ENCODE peak calls at places on chromosomes 3 and 15, in four cellular contexts. A is right lobe of liver, Q is HCT116, H is lower lobe of right lung. W is an unnamed sample.
A peak's percentile ranks its signal among the peaks of the same experiment; 100 is the strongest.

GRCh38 chr3:5607581-5607980 is 420.1 kb downstream of the EDEM1 start:
- ATAC-seq in Q (no peak), A (no peak), H (no peak), W (no peak)

GRCh38 chr3:139975592-139976360 is 40.8 kb downstream of the CLSTN2 start:
- ATAC-seq in H (no peak), Q (no peak), A (no peak), W (no peak)

GRCh38 chr3:71119171-71119570 is 464.4 kb downstream of the FOXP1 start:
- ATAC-seq in Q (no peak), H (peak; percentile 52), A (no peak), W (no peak)

GRCh38 chr15:58568157-58568571 is 136.4 kb downstream of the LIPC start:
- ATAC-seq in H (no peak), A (peak; percentile 69), Q (no peak), W (peak; percentile 34)

GRCh38 chr15:59028387-59028955 is 41.0 kb downstream of the RNF111 start:
- ATAC-seq in A (no peak), Q (no peak), H (no peak), W (no peak)

GRCh38 chr3:157073810-157074209 is 86.1 kb downstream of the CCNL1 start:
- ATAC-seq in A (no peak), H (no peak), Q (no peak), W (no peak)

GRCh38 chr3:21893250-21893649 is 142.2 kb upstream of the ZNF385D start:
- ATAC-seq in Q (no peak), A (no peak), H (no peak), W (no peak)

GRCh38 chr3:23706116-23706515 is 99.6 kb upstream of the UBE2E1 start:
- ATAC-seq in A (no peak), Q (no peak), H (no peak), W (no peak)

GRCh38 chr15:76206325-76206976 is 104.8 kb downstream of the ETFA start:
- ATAC-seq in H (no peak), Q (peak; percentile 10), A (peak; percentile 86), W (no peak)

GRCh38 chr3:11245827-11246662 is 26.2 kb upstream of the ATG7 start:
- ATAC-seq in Q (peak; percentile 62), A (no peak), H (no peak), W (no peak)

GRCh38 chr3:171561601-171562323 is 101.6 kb upstream of the TNIK start:
- ATAC-seq in Q (no peak), A (no peak), H (no peak), W (no peak)

GRCh38 chr3:45980229-45980813 is 15.3 kb downstream of the FYCO1 start:
- ATAC-seq in H (no peak), A (no peak), Q (no peak), W (no peak)

GRCh38 chr3:67362686-67363085 is 291.7 kb downstream of the SUCLG2 start:
- ATAC-seq in A (no peak), Q (peak; percentile 46), H (no peak), W (no peak)

GRCh38 chr3:67940200-67940952 is 286.0 kb upstream of the SUCLG2 start:
- ATAC-seq in H (peak; percentile 68), Q (no peak), A (peak; percentile 91), W (peak; percentile 39)

GRCh38 chr3:29392625-29393388 is 111.9 kb downstream of the RBMS3 start:
- ATAC-seq in Q (no peak), A (no peak), H (no peak), W (no peak)

GRCh38 chr3:133426721-133427120 is 26.9 kb downstream of the BFSP2 start:
- ATAC-seq in H (no peak), Q (no peak), A (no peak), W (no peak)

GRCh38 chr3:194937751-194938358 is 252.2 kb downstream of the FAM43A start:
- ATAC-seq in A (no peak), H (no peak), Q (no peak), W (no peak)

GRCh38 chr15:77384086-77384485 is 35.8 kb downstream of the PEAK1 start:
- ATAC-seq in Q (no peak), H (no peak), A (no peak), W (no peak)

GRCh38 chr15:80840173-80841130 is 61.3 kb downstream of the CEMIP start:
- ATAC-seq in H (no peak), A (no peak), Q (no peak), W (no peak)

GRCh38 chr3:150097588-150097890 is 126.8 kb upstream of the PFN2 start:
- ATAC-seq in H (no peak), Q (no peak), A (no peak), W (no peak)

GRCh38 chr15:89119489-89120478 is 31.5 kb downstream of the ABHD2 start:
- ATAC-seq in A (peak; percentile 7), Q (no peak), H (peak; percentile 75), W (peak; percentile 65)

GRCh38 chr3:56590814-56591213 is 33.8 kb downstream of the CCDC66 start:
- ATAC-seq in H (no peak), Q (no peak), A (no peak), W (no peak)

GRCh38 chr15:45458746-45459403 is 63.7 kb downstream of the SLC30A4 start:
- ATAC-seq in A (peak; percentile 85), H (peak; percentile 61), Q (no peak), W (no peak)

GRCh38 chr3:39065197-39065596 is 13.4 kb downstream of the WDR48 start:
- ATAC-seq in A (peak; percentile 65), Q (peak; percentile 99), H (no peak), W (no peak)

GRCh38 chr3:191328383-191328962 is 721 bp upstream of the CCDC50 start:
- ATAC-seq in A (no peak), Q (peak; percentile 29), H (peak; percentile 11), W (peak; percentile 11)

GRCh38 chr3:85725809-85726208 is 767.0 kb downstream of the CADM2 start:
- ATAC-seq in A (no peak), Q (no peak), H (no peak), W (no peak)

GRCh38 chr15:63040954-63041353 is 1.6 kb upstream of the TPM1 start:
- ATAC-seq in A (no peak), Q (no peak), H (no peak), W (no peak)

GRCh38 chr3:30188713-30189112 is 417.7 kb upstream of the TGFBR2 start:
- ATAC-seq in Q (no peak), H (no peak), A (no peak), W (no peak)

GRCh38 chr3:3714572-3714971 is 84.7 kb upstream of the LRRN1 start:
- ATAC-seq in A (no peak), H (no peak), Q (no peak), W (no peak)

GRCh38 chr3:21062724-21063436 is 688.1 kb downstream of the ZNF385D start:
- ATAC-seq in A (no peak), H (no peak), Q (no peak), W (no peak)

GRCh38 chr3:131232711-131233267 is 148.8 kb upstream of the NUDT16 start:
- ATAC-seq in A (no peak), H (no peak), Q (no peak), W (no peak)

GRCh38 chr3:4849739-4850138 is 129.5 kb upstream of the BHLHE40 start:
- ATAC-seq in H (no peak), Q (no peak), A (no peak), W (no peak)

GRCh38 chr3:30146978-30147377 is 459.4 kb upstream of the TGFBR2 start:
- ATAC-seq in A (no peak), Q (no peak), H (no peak), W (no peak)

DNA sequence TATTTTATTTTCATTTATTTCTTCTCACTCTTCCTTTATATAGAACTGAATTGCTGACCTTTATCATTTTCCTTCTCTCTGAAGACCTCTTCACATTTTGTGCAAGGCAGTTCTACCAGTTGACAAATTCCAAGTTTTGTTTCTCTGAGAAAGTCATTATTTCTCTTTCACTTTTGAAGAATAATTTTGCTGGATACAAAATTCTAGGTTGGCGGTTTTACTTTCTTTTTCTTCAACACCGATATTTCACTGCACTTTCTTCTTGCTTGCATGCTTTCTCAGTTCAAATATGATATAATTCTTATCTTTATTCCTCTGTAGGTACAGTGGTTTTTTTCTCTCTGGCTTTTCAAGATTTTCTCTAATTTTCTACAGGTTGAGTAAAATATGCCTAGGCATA is 15.9 kb downstream of the RFX7 start:
- ATAC-seq in A (no peak), H (no peak), Q (no peak), W (no peak)
- H3K9me3 ChIP-seq in A (no peaks in the 10 kb centered on the region), H (peaks cover 28% of the 10 kb centered on the region), Q (peaks cover 9% of the 10 kb centered on the region), W (peaks cover 24% of the 10 kb centered on the region)

GRCh38 chr3:187920871-187921270 is 175.6 kb upstream of the BCL6 start:
- ATAC-seq in Q (no peak), H (no peak), A (no peak), W (peak; percentile 48)

GRCh38 chr3:187921391-187921790 is 176.1 kb upstream of the BCL6 start:
- ATAC-seq in A (no peak), H (no peak), Q (no peak), W (no peak)

GRCh38 chr3:187919535-187919934 is 174.3 kb upstream of the BCL6 start:
- ATAC-seq in H (peak; percentile 25), Q (no peak), A (peak; percentile 46), W (no peak)

GRCh38 chr3:187919018-187919417 is 173.8 kb upstream of the BCL6 start:
- ATAC-seq in H (peak; percentile 54), A (peak; percentile 47), Q (no peak), W (no peak)

GRCh38 chr3:187919990-187920389 is 174.7 kb upstream of the BCL6 start:
- ATAC-seq in H (no peak), A (no peak), Q (no peak), W (no peak)
- H3K4me1 ChIP-seq in H (no peaks in the 10 kb centered on the region), A (no peaks in the 10 kb centered on the region), Q (no peaks in the 10 kb centered on the region), W (no peaks in the 10 kb centered on the region)

DNA sequence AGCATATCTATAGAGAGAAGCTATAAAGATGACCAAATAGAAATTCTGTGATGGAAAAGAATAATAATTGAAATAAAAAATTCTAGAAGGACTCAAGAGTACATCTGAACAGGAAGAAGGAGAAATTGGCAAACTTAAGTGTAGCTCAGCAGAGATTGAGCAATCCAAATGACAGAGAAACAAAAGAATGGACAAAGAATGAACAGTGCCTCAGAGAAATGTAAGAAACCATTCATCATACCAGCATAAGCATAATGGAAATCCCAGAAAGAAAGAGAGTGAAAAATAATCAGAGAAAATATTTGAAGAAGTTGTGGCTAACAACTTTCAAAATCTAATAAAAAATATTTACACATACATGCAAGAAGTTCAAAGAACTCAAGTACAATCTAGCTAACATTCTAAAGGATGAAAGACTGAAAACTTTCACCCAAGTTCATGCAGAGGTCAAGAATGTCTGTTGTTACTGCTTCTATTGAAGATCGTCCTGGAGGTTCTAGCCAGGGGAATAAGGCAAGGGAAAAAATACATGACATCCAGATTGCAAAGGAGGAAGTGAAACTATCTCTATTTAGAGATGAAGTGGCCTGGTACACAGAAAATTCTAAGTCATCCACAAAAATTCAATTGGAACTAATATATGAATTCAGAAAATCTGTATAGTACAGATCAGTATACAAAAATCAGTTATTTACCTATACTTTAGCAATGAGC is 692.8 kb downstream of the NR2F2 start:
- ATAC-seq in H (no peak), A (no peak), Q (no peak), W (no peak)
- H3K9me3 ChIP-seq in H (no peaks in the 10 kb centered on the region), A (no peaks in the 10 kb centered on the region), Q (no peaks in the 10 kb centered on the region), W (no peaks in the 10 kb centered on the region)

GRCh38 chr3:188219147-188219546 is 65.2 kb downstream of the LPP start:
- ATAC-seq in A (no peak), Q (no peak), H (peak; percentile 64), W (no peak)
- H3K4me1 ChIP-seq in A (peaks cover 12% of the 10 kb centered on the region), Q (no peaks in the 10 kb centered on the region), H (peaks cover 43% of the 10 kb centered on the region), W (peaks cover 78% of the 10 kb centered on the region)